ENCODE peak calls at places on chromosomes 4 and X, in six cellular contexts. N, O, Y, V, P and D are unnamed samples.

GRCh38 chrX:109624022-109624421 is 950 bp downstream of the KCNE5 start:
- DNase-seq in N (no peak), O (no peak), Y (no peak), V (no peak), P (no peak), D (no peak)

GRCh38 chr4:96784336-96784735 is 944.4 kb downstream of the PDHA2 start:
- DNase-seq in N (no peak), O (no peak), Y (no peak), V (no peak), P (no peak), D (no peak)

GRCh38 chrX:117996918-117997480 is 119.6 kb downstream of the KLHL13 start:
- DNase-seq in N (no peak), O (no peak), Y (no peak), V (no peak), P (no peak), D (no peak)

GRCh38 chr4:39524420-39524957 is 2.8 kb downstream of the UGDH start:
- DNase-seq in N (no peak), O (no peak), Y (peak; percentile 31), V (no peak), P (no peak), D (no peak)

GRCh38 chr4:1398686-1399507 is 7.3 kb downstream of the NKX1-1 start:
- DNase-seq in N (peak; percentile 48), O (no peak), Y (peak; percentile 57), V (no peak), P (no peak), D (no peak)

GRCh38 chr4:26609868-26610267 is 26.0 kb downstream of the TBC1D19 start:
- DNase-seq in N (no peak), O (no peak), Y (no peak), V (no peak), P (no peak), D (no peak)

GRCh38 chr4:19319607-19320006 is 932.1 kb upstream of the SLIT2 start:
- DNase-seq in N (no peak), O (no peak), Y (no peak), V (no peak), P (no peak), D (no peak)

GRCh38 chr4:124067031-124067430 is 645.5 kb downstream of the ANKRD50 start:
- DNase-seq in N (no peak), O (no peak), Y (no peak), V (no peak), P (no peak), D (no peak)

GRCh38 chr4:87073570-87074470 is 139.0 kb downstream of the AFF1 start:
- DNase-seq in N (peak; percentile 65), O (no peak), Y (no peak), V (peak; percentile 37), P (no peak), D (peak; percentile 8)

GRCh38 chr4:121219222-121219621 is 55.1 kb upstream of the TNIP3 start:
- DNase-seq in N (no peak), O (no peak), Y (no peak), V (peak; percentile 35), P (no peak), D (no peak)

GRCh38 chr4:114659386-114660008 is 60.9 kb downstream of the UGT8 start:
- DNase-seq in N (peak; percentile 47), O (peak; percentile 42), Y (no peak), V (peak; percentile 76), P (peak; percentile 75), D (no peak)

GRCh38 chrX:125627676-125628075 is 308.0 kb downstream of the TEX13C start:
- DNase-seq in N (no peak), O (no peak), Y (no peak), V (no peak), P (no peak), D (no peak)

GRCh38 chr4:189792819-189793618 is 147.7 kb upstream of the FRG1 start:
- DNase-seq in N (peak; percentile 79), O (peak; percentile 74), Y (peak; percentile 80), V (peak; percentile 68), P (peak; percentile 70), D (no peak)

GRCh38 chrX:107449490-107450175 is at the start of gene FRMPD3:
- DNase-seq in N (no peak), O (no peak), Y (peak; percentile 77), V (no peak), P (no peak), D (no peak)

GRCh38 chrX:72045552-72046277 is 86.0 kb downstream of the RTL5 start:
- DNase-seq in N (no peak), O (no peak), Y (no peak), V (no peak), P (no peak), D (no peak)

GRCh38 chr4:99800332-99801004 is 16.2 kb upstream of the DAPP1 start:
- DNase-seq in N (no peak), O (no peak), Y (no peak), V (no peak), P (no peak), D (no peak)

GRCh38 chr4:88705805-88706518 is 8.3 kb upstream of the NAP1L5 start:
- DNase-seq in N (no peak), O (no peak), Y (no peak), V (peak; percentile 30), P (no peak), D (no peak)

GRCh38 chrX:110836982-110837381 is 41.4 kb upstream of the CHRDL1 start:
- DNase-seq in N (no peak), O (no peak), Y (no peak), V (peak; percentile 0), P (no peak), D (no peak)

GRCh38 chr4:120209706-120210105 is 143.1 kb upstream of the MAD2L1 start:
- DNase-seq in N (no peak), O (no peak), Y (no peak), V (no peak), P (no peak), D (no peak)

GRCh38 chr4:187176261-187176910 is 452.7 kb upstream of the FAT1 start:
- DNase-seq in N (no peak), O (no peak), Y (no peak), V (no peak), P (no peak), D (no peak)

GRCh38 chr4:101349346-101350064 is 2.2 kb upstream of the PPP3CA start:
- DNase-seq in N (peak; percentile 78), O (peak; percentile 73), Y (peak; percentile 86), V (peak; percentile 54), P (no peak), D (no peak)

GRCh38 chr4:150462743-150463142 is 119.2 kb upstream of the MAB21L2 start:
- DNase-seq in N (no peak), O (no peak), Y (no peak), V (no peak), P (no peak), D (no peak)

GRCh38 chrX:141175786-141176185 is 1.1 kb downstream of the LDOC1 start:
- DNase-seq in N (no peak), O (no peak), Y (no peak), V (no peak), P (no peak), D (no peak)
- H3K4me3 ChIP-seq in N (peak overlapping the region; percentile 59), O (peak overlapping the region; percentile 60), Y (peak overlapping the region; percentile 68), V (no peak overlapping the region), P (no peak overlapping the region), D (no peak overlapping the region)

GRCh38 chr4:51895158-51895557 is 52.2 kb downstream of the DCUN1D4 start:
- DNase-seq in N (no peak), O (no peak), Y (no peak), V (no peak), P (no peak), D (no peak)
- H3K36me3 ChIP-seq in N (peaks cover 49% of the 10 kb centered on the region), O (peaks cover 12% of the 10 kb centered on the region), Y (no peaks in the 10 kb centered on the region), V (peaks cover 8% of the 10 kb centered on the region), P (no peaks in the 10 kb centered on the region), D (peaks cover 22% of the 10 kb centered on the region)

GRCh38 chrX:133988010-133988409 is 2.6 kb upstream of the GPC3 start:
- DNase-seq in N (no peak), O (no peak), Y (no peak), V (no peak), P (no peak), D (no peak)
- H3K4me3 ChIP-seq in N (no peak overlapping the region), O (no peak overlapping the region), Y (no peak overlapping the region), V (no peak overlapping the region), P (no peak overlapping the region), D (no peak overlapping the region)

GRCh38 chrX:47231167-47231566 is 1.6 kb upstream of the USP11 start:
- DNase-seq in N (no peak), O (no peak), Y (peak; percentile 10), V (no peak), P (no peak), D (no peak)
- H3K36me3 ChIP-seq in N (peaks cover 26% of the 10 kb centered on the region), O (peaks cover 18% of the 10 kb centered on the region), Y (no peaks in the 10 kb centered on the region), V (peaks cover 28% of the 10 kb centered on the region), P (no peaks in the 10 kb centered on the region), D (peaks cover 18% of the 10 kb centered on the region)

DNA sequence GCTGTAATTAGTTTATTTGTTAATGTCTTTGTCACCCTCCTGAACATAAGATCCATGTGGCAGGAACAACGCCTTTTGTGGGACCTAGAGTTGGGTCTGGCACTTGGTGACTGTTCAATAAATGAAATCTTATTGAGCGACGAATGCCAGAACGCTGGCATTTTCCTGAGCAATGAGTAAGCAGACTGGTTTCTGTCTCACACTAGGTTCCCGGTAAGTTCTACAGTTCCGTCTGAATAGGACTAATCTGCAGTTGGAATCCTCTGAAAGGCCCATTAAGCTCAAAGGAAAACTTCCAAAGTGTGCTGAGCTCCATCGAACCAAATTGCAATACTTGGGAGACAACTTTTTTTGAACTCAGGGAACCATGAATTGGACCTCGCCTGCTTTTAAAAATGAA is 49.1 kb downstream of the GATB start:
- DNase-seq in N (no peak), O (no peak), Y (no peak), V (no peak), P (no peak), D (no peak)
- H3K4me3 ChIP-seq in N (no peak overlapping the region), O (no peak overlapping the region), Y (no peak overlapping the region), V (no peak overlapping the region), P (no peak overlapping the region), D (no peak overlapping the region)

GRCh38 chrX:54550821-54551220 is 20.8 kb downstream of the GNL3L start:
- DNase-seq in N (no peak), O (no peak), Y (no peak), V (no peak), P (no peak), D (no peak)
- H3K36me3 ChIP-seq in N (peaks cover 44% of the 10 kb centered on the region), O (peaks cover 29% of the 10 kb centered on the region), Y (no peaks in the 10 kb centered on the region), V (no peaks in the 10 kb centered on the region), P (no peaks in the 10 kb centered on the region), D (peaks cover 55% of the 10 kb centered on the region)

GRCh38 chr4:185885604-185886003 is 73.6 kb upstream of the SORBS2 start:
- DNase-seq in N (no peak), O (no peak), Y (no peak), V (no peak), P (no peak), D (no peak)
- H3K4me3 ChIP-seq in N (no peak overlapping the region), O (no peak overlapping the region), Y (no peak overlapping the region), V (no peak overlapping the region), P (no peak overlapping the region), D (no peak overlapping the region)